ENCODE peak calls at places on chromosomes 12 and 14, in nine cellular contexts. W is AG08396, S is NCI-H1417, N is B cell, X is HT1080, E is MCF 10A, O is Karpas-422, Q is lung, K is HEK293T. B is an unnamed sample.

GRCh38 chr14:93536945-93537344 is 106.2 kb downstream of the UNC79 start:
- DNase-seq in O (peak), Q (no peak), W (no peak), E (peak), X (no peak), S (peak), K (peak), N (no peak), B (no peak)

GRCh38 chr14:92253381-92253894 is 69.5 kb upstream of the SLC24A4 start:
- DNase-seq in N (no peak), Q (no peak), W (no peak), X (no peak), O (no peak), K (no peak), E (peak), S (peak), B (no peak)

GRCh38 chr14:68779761-68780323 is 13.0 kb downstream of the ZFP36L1 start:
- DNase-seq in X (peak), K (no peak), O (no peak), N (no peak), W (peak), Q (no peak), E (peak), S (no peak), B (no peak)

GRCh38 chr14:75295061-75295461 is 16.4 kb downstream of the FOS start:
- DNase-seq in X (peak), O (no peak), Q (peak), N (no peak), S (peak), E (peak), W (peak), K (peak), B (no peak)

GRCh38 chr14:58777541-58777979 is 139.8 kb downstream of the DACT1 start:
- DNase-seq in S (peak), Q (no peak), N (no peak), O (no peak), K (peak), W (no peak), X (no peak), E (no peak), B (no peak)

GRCh38 chr12:108629156-108629555 is 4.5 kb downstream of the SELPLG start:
- DNase-seq in K (no peak), X (no peak), E (no peak), S (no peak), N (no peak), W (no peak), O (no peak), Q (no peak), B (no peak)

GRCh38 chr12:92039048-92039447 is 106.6 kb downstream of the BTG1 start:
- DNase-seq in W (no peak), O (no peak), N (no peak), S (peak), E (no peak), X (no peak), K (no peak), Q (no peak), B (no peak)

GRCh38 chr12:57089259-57090245 is 638 bp downstream of the NAB2 start:
- DNase-seq in Q (peak), W (no peak), O (peak), E (peak), K (no peak), X (peak), N (peak), S (peak), B (peak)

GRCh38 chr14:41986726-41987125 is 380.1 kb downstream of the LRFN5 start:
- DNase-seq in N (no peak), Q (no peak), O (peak), X (peak), S (peak), W (no peak), K (no peak), E (peak), B (no peak)

GRCh38 chr12:124428136-124428791 is 133.4 kb downstream of the RFLNA start:
- DNase-seq in N (no peak), E (no peak), W (peak), O (no peak), K (no peak), S (peak), X (no peak), Q (no peak), B (no peak)

GRCh38 chr12:52631676-52632459 is 13.5 kb upstream of the KRT73 start:
- DNase-seq in O (no peak), E (no peak), W (no peak), X (no peak), S (no peak), K (no peak), N (no peak), Q (no peak), B (no peak)